ENCODE peak calls at places on chromosomes 5 and 9, in five cellular contexts. M is PC-9, V is breast epithelium, R is SK-N-SH, E is uterus. P is an unnamed sample.

GRCh38 chr5:43560128-43560527 is 3.3 kb upstream of the PAIP1 start:
- DNase-seq in M (peak; percentile 50), V (no peak), R (no peak), E (no peak), P (no peak)

GRCh38 chr5:68147659-68148058 is 67.9 kb upstream of the PIK3R1 start:
- DNase-seq in M (no peak), V (no peak), R (no peak), E (no peak), P (no peak)

GRCh38 chr5:7978991-7979390 is 110.0 kb downstream of the MTRR start:
- DNase-seq in M (no peak), V (no peak), R (no peak), E (no peak), P (no peak)

GRCh38 chr5:142618125-142618524 is 67.8 kb downstream of the FGF1 start:
- DNase-seq in M (peak; percentile 37), V (no peak), R (no peak), E (no peak), P (no peak)

GRCh38 chr5:73747696-73748380 is 121.8 kb downstream of the ARHGEF28 start:
- DNase-seq in M (no peak), V (no peak), R (no peak), E (no peak), P (no peak)

GRCh38 chr5:78129632-78130031 is 164.9 kb downstream of the AP3B1 start:
- DNase-seq in M (no peak), V (no peak), R (peak; percentile 49), E (no peak), P (no peak)

GRCh38 chr9:109652971-109653370 is 127.0 kb upstream of the PALM2AKAP2 start:
- DNase-seq in M (peak; percentile 59), V (no peak), R (peak; percentile 10), E (no peak), P (no peak)

GRCh38 chr5:137035480-137035878 is 463.6 kb downstream of the SPOCK1 start:
- DNase-seq in M (no peak), V (no peak), R (no peak), E (no peak), P (no peak)

GRCh38 chr9:134870311-134870694 is 10.3 kb upstream of the FCN2 start:
- DNase-seq in M (no peak), V (no peak), R (no peak), E (no peak), P (no peak)

GRCh38 chr5:142894749-142895148 is 124.6 kb downstream of the ARHGAP26 start:
- DNase-seq in M (no peak), V (no peak), R (no peak), E (no peak), P (no peak)

GRCh38 chr9:132820545-132820944 is 57.5 kb downstream of the AK8 start:
- DNase-seq in M (no peak), V (no peak), R (peak; percentile 59), E (no peak), P (no peak)

GRCh38 chr5:164181604-164182003 is 676.2 kb downstream of the MAT2B start:
- DNase-seq in M (no peak), V (no peak), R (no peak), E (no peak), P (no peak)

GRCh38 chr5:96247097-96247675 is 185.9 kb downstream of the PCSK1 start:
- DNase-seq in M (no peak), V (no peak), R (no peak), E (no peak), P (no peak)

GRCh38 chr5:84085387-84086041 is 299.2 kb downstream of the EDIL3 start:
- DNase-seq in M (no peak), V (no peak), R (no peak), E (no peak), P (no peak)

GRCh38 chr5:142743677-142744441 is 26.3 kb upstream of the ARHGAP26 start:
- DNase-seq in M (no peak), V (no peak), R (no peak), E (peak; percentile 23), P (no peak)

GRCh38 chr5:32136342-32136741 is 37.8 kb downstream of the GOLPH3 start:
- DNase-seq in M (peak; percentile 21), V (no peak), R (no peak), E (no peak), P (no peak)

GRCh38 chr9:130430734-130431535 is 13.8 kb upstream of the ASS1 start:
- DNase-seq in M (no peak), V (no peak), R (no peak), E (no peak), P (no peak)

GRCh38 chr9:138046641-138047301 is 169.2 kb downstream of the CACNA1B start:
- DNase-seq in M (no peak), V (peak; percentile 48), R (peak; percentile 13), E (no peak), P (peak; percentile 56)

GRCh38 chr5:126858441-126858840 is 81.5 kb downstream of the LMNB1 start:
- DNase-seq in M (no peak), V (no peak), R (no peak), E (no peak), P (no peak)

GRCh38 chr9:127397722-127398647 is 1.0 kb downstream of the SLC2A8 start:
- DNase-seq in M (no peak), V (no peak), R (peak; percentile 84), E (peak; percentile 57), P (peak; percentile 78)

DNA sequence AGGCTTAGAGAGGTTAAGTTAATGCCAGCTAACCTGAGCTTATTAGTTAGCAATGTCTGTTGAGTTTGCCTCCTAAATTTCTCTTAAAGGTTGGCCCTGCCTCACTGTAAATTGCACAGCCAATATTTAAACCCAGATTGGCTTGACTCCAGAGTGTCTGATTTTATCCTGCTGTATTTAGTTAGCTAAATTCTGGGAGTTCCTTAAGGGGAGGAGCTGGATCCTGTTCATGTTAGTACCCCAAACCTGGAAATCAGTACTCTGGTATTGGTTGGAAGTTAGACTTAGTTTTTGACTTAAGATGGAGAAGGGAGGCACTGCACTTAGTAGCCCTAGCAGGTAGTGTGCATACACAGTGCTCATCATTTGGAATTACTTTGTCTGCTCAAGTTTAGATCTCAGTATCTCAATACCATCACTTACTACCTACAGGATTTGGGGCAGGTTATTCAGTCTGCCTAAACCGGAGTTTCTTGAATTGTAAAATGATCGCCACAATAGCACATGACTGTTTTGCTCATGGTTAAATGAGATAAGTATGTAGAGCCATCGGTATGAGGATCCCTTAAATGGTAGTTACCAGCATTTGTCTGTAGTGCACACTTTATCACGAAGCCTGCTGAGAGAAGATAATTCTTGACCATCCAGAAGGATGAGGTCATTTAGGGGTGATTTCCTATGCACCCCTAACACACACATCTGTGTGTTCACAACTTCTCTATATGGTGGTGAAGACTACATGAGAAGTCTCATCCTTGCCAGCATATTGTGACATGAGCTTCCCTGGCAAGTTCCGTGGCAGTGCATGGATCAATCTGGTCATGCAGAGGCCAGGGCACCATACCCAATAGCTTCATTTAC is 264.8 kb upstream of the TRIM32 start:
- DNase-seq in M (no peak), V (no peak), R (no peak), E (no peak), P (no peak)
- TF ChIP-seq CTCF in M (no peak), V (no peak), R (no peak), E (no peak), P (no peak)

GRCh38 chr9:33850267-33850629 is 33.3 kb downstream of the UBE2R2 start:
- DNase-seq in M (no peak), V (no peak), R (no peak), E (no peak), P (no peak)
- H3K4me1 ChIP-seq in M (peaks cover 19% of the 10 kb centered on the region), V (peaks cover 12% of the 10 kb centered on the region), R (peaks cover 4% of the 10 kb centered on the region), E (peaks cover 12% of the 10 kb centered on the region), P (peaks cover 38% of the 10 kb centered on the region)

GRCh38 chr5:139384591-139385051 is 1.5 kb upstream of the SLC23A1 start:
- DNase-seq in M (no peak), V (no peak), R (no peak), E (no peak), P (no peak)
- H3K4me3 ChIP-seq in M (no peak overlapping the region), V (peak overlapping the region; percentile 59), R (no peak overlapping the region), E (peak overlapping the region; percentile 22), P (peak overlapping the region; percentile 49)

DNA sequence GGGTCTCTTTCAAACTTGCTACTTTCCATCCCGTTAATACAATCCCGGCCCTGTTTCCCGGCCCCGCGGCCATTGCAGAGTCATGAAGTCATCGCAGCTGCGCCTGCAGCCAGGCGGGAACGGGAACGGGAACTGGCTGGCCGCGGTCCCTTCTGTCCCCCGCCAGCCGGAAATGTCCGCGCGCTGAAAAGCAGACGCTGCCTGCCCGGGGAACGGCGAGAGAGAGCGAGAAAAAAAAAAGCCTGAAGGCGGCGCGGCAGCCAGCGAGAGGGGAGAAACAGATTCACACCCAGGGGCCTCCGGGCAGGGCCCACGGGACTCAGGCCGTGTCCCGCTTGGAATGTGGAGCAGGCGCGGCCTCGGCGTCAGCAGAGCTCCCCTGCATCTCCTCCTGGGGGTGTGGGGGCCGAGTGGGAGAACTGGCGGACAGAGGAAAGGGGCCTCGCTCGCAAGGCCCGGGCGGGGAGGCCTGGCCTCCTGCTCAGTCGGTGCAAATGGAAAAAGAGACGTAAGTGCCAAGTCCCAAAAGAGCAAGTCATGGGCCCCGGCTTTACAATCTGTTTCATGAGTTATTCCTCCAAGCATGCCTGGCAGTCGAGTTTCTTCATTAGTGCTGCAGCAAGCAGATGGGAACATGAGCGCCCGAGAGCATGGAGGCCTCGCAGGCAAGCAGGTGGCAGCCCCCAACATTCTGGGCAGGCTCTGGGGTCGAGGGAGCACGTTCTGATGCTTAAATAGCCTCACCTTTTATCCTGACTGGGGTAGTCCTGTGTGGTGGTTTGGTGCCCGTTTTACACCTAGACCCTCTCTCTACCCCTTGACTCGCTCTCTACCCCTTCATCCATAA is 201.3 kb upstream of the GAS1 start:
- DNase-seq in M (no peak), V (peak; percentile 74), R (peak; percentile 81), E (peak; percentile 86), P (peak; percentile 84)
- TF ChIP-seq CTCF in M (no peak), V (no peak), R (no peak), E (no peak), P (peak; percentile 21)

DNA sequence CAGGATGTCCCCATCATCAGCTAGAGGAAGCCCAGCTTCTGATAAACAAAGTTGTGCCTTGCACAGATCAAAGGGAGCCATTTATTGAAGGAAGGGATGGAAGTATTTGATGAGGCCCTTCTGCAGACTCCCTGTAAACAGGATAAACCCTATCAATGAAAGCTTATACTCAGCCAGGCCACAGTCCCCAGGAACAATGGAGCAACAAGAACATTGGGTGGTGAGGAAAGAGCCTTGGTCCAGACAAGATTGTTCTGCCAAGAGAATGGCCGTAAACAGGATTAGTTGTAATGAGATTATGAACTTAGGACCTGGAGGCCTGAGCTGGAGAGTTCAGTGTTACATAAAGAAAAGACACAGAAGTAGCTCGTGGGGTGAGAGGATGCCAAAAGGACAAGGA is 40.6 kb upstream of the LIFR start:
- DNase-seq in M (no peak), V (no peak), R (no peak), E (no peak), P (no peak)
- H3K4me1 ChIP-seq in M (peaks cover 70% of the 10 kb centered on the region), V (no peaks in the 10 kb centered on the region), R (no peaks in the 10 kb centered on the region), E (no peaks in the 10 kb centered on the region), P (peaks cover 11% of the 10 kb centered on the region)

GRCh38 chr5:88675159-88675757 is 207.7 kb downstream of the MEF2C start:
- DNase-seq in M (no peak), V (no peak), R (no peak), E (no peak), P (no peak)

GRCh38 chr5:88672644-88673493 is 210.1 kb downstream of the MEF2C start:
- DNase-seq in M (no peak), V (no peak), R (no peak), E (no peak), P (no peak)

GRCh38 chr5:88676637-88677481 is 206.1 kb downstream of the MEF2C start:
- DNase-seq in M (no peak), V (no peak), R (no peak), E (no peak), P (no peak)

GRCh38 chr5:88675758-88676636 is 207.0 kb downstream of the MEF2C start:
- DNase-seq in M (peak; percentile 80), V (no peak), R (peak; percentile 78), E (no peak), P (peak; percentile 66)

GRCh38 chr5:88674262-88675158 is 208.5 kb downstream of the MEF2C start:
- DNase-seq in M (no peak), V (no peak), R (no peak), E (no peak), P (peak; percentile 66)
- H3K4me3 ChIP-seq in M (peak overlapping the region; percentile 77), V (peak overlapping the region; percentile 66), R (peak overlapping the region; percentile 32), E (peak overlapping the region; percentile 26), P (peak overlapping the region; percentile 45)

P was measured in upper lobe of right lung.